ENCODE peak calls at places on chromosomes 13 and 19, in seven cellular contexts. One of them, this sample, is unnamed.

GRCh38 chr13:44842158-44842557 is 147.1 kb downstream of the NUFIP1 start:
- DNase-seq in NCI-H510A: no peak
- DNase-seq in Panc1: no peak
- DNase-seq in hepatic stellate cell: peak
- DNase-seq in MM.1S: no peak
- DNase-seq in RPMI8226: no peak
- DNase-seq in choroid plexus epithelial cell: peak
- DNase-seq in this sample: no peak

GRCh38 chr13:113598481-113598880 is 13.9 kb downstream of the TFDP1 start:
- DNase-seq in NCI-H510A: no peak
- DNase-seq in Panc1: no peak
- DNase-seq in hepatic stellate cell: no peak
- DNase-seq in MM.1S: no peak
- DNase-seq in RPMI8226: no peak
- DNase-seq in choroid plexus epithelial cell: no peak
- DNase-seq in this sample: no peak

GRCh38 chr13:46359731-46360130 is 27.3 kb downstream of the RUBCNL start:
- DNase-seq in NCI-H510A: no peak
- DNase-seq in Panc1: no peak
- DNase-seq in hepatic stellate cell: peak
- DNase-seq in MM.1S: no peak
- DNase-seq in RPMI8226: no peak
- DNase-seq in choroid plexus epithelial cell: peak
- DNase-seq in this sample: no peak

GRCh38 chr19:17920527-17920926 is 12.3 kb upstream of the CCDC124 start:
- DNase-seq in NCI-H510A: no peak
- DNase-seq in Panc1: no peak
- DNase-seq in hepatic stellate cell: no peak
- DNase-seq in MM.1S: no peak
- DNase-seq in RPMI8226: no peak
- DNase-seq in choroid plexus epithelial cell: no peak
- DNase-seq in this sample: no peak

GRCh38 chr13:109451726-109452125 is 334.7 kb downstream of the IRS2 start:
- DNase-seq in NCI-H510A: no peak
- DNase-seq in Panc1: no peak
- DNase-seq in hepatic stellate cell: no peak
- DNase-seq in MM.1S: no peak
- DNase-seq in RPMI8226: no peak
- DNase-seq in choroid plexus epithelial cell: peak
- DNase-seq in this sample: no peak

GRCh38 chr13:23956106-23956505 is 58.8 kb upstream of the C1QTNF9B start:
- DNase-seq in NCI-H510A: no peak
- DNase-seq in Panc1: no peak
- DNase-seq in hepatic stellate cell: no peak
- DNase-seq in MM.1S: no peak
- DNase-seq in RPMI8226: no peak
- DNase-seq in choroid plexus epithelial cell: peak
- DNase-seq in this sample: no peak

GRCh38 chr13:40503966-40504591 is 162.4 kb downstream of the FOXO1 start:
- DNase-seq in NCI-H510A: no peak
- DNase-seq in Panc1: no peak
- DNase-seq in hepatic stellate cell: peak
- DNase-seq in MM.1S: no peak
- DNase-seq in RPMI8226: no peak
- DNase-seq in choroid plexus epithelial cell: peak
- DNase-seq in this sample: no peak

GRCh38 chr13:111506621-111507020 is 186.2 kb downstream of the TEX29 start:
- DNase-seq in NCI-H510A: no peak
- DNase-seq in Panc1: no peak
- DNase-seq in hepatic stellate cell: no peak
- DNase-seq in MM.1S: no peak
- DNase-seq in RPMI8226: no peak
- DNase-seq in choroid plexus epithelial cell: no peak
- DNase-seq in this sample: no peak

GRCh38 chr13:73533111-73533510 is 474.3 kb downstream of the KLF5 start:
- DNase-seq in NCI-H510A: no peak
- DNase-seq in Panc1: no peak
- DNase-seq in hepatic stellate cell: no peak
- DNase-seq in MM.1S: no peak
- DNase-seq in RPMI8226: no peak
- DNase-seq in choroid plexus epithelial cell: no peak
- DNase-seq in this sample: no peak